ENCODE peak calls at places on chromosomes 5 and 9, in five cellular contexts. U, I, S, G and B are unnamed samples.

GRCh38 chr9:26744362-26744965 is 148.1 kb downstream of the CAAP1 start:
- DNase-seq in G (peak; percentile 16), I (peak; percentile 19), U (peak; percentile 66), S (peak; percentile 56), B (peak; percentile 38)

GRCh38 chr5:89584339-89584956 is 701.5 kb upstream of the MEF2C start:
- DNase-seq in G (no peak), U (peak; percentile 35), I (peak; percentile 48), S (peak; percentile 86), B (no peak)

GRCh38 chr5:36657563-36657995 is 51.2 kb downstream of the SLC1A3 start:
- DNase-seq in I (peak; percentile 89), S (peak; percentile 96), U (no peak), G (no peak), B (peak; percentile 51)

GRCh38 chr5:66015296-66015960 is 89.1 kb downstream of the ERBIN start:
- DNase-seq in I (no peak), S (no peak), G (no peak), U (no peak), B (peak; percentile 10)

GRCh38 chr5:170628691-170629565 is 125.1 kb downstream of the KCNIP1 start:
- DNase-seq in G (peak; percentile 4), I (no peak), U (no peak), S (no peak), B (no peak)

GRCh38 chr5:149434162-149435014 is 55.3 kb upstream of the IL17B start:
- DNase-seq in S (peak; percentile 46), G (peak; percentile 31), I (peak; percentile 85), U (peak; percentile 77), B (peak; percentile 64)

GRCh38 chr5:34500236-34500836 is 155.8 kb upstream of the RAI14 start:
- DNase-seq in G (no peak), S (peak; percentile 56), I (no peak), U (no peak), B (no peak)

GRCh38 chr5:39755986-39756385 is 331.2 kb upstream of the DAB2 start:
- DNase-seq in S (peak; percentile 93), I (peak; percentile 72), G (no peak), U (peak; percentile 45), B (peak; percentile 80)

GRCh38 chr5:57157191-57157590 is 16.7 kb upstream of the GPBP1 start:
- DNase-seq in U (no peak), S (no peak), G (no peak), I (no peak), B (no peak)

GRCh38 chr9:114034663-114035062 is 43.4 kb downstream of the AMBP start:
- DNase-seq in S (no peak), I (no peak), G (peak; percentile 79), U (no peak), B (no peak)

GRCh38 chr5:11931638-11932037 is 27.4 kb upstream of the CTNND2 start:
- DNase-seq in I (no peak), G (no peak), U (no peak), S (no peak), B (no peak)

GRCh38 chr5:121988443-121988842 is 26.7 kb downstream of the SRFBP1 start:
- DNase-seq in I (no peak), G (no peak), U (no peak), S (peak; percentile 58), B (no peak)

GRCh38 chr5:140222416-140222815 is 47.4 kb downstream of the CYSTM1 start:
- DNase-seq in S (peak; percentile 57), U (no peak), I (no peak), G (no peak), B (no peak)

GRCh38 chr5:170178814-170179213 is 54.0 kb upstream of the C5orf58 start:
- DNase-seq in I (no peak), U (no peak), S (no peak), G (no peak), B (no peak)

GRCh38 chr9:27412963-27413362 is 111.1 kb upstream of the IFNK start:
- DNase-seq in I (no peak), U (no peak), G (no peak), S (no peak), B (no peak)